ENCODE peak calls at places on chromosomes 12 and 14, in ten cellular contexts. I is right atrium auricular region; G is dorsolateral prefrontal cortex; X is GM23338; V is IMR-90; R is cardiac fibroblast; C is ovary; F is AG04450; H is sigmoid colon; Y is CD8-positive, alpha-beta memory T cell. S is an unnamed sample.

GRCh38 chr12:130335517-130336392 is 1.9 kb upstream of the PIWIL1 start:
- DNase-seq in I (no peak), G (no peak), X (peak), V (peak), R (peak), C (no peak), F (no peak), H (no peak), Y (no peak), S (no peak)

GRCh38 chr14:74401504-74402241 is 24.3 kb downstream of the SYNDIG1L start:
- DNase-seq in I (no peak), G (no peak), X (peak), V (no peak), R (no peak), C (no peak), F (no peak), H (no peak), Y (peak), S (no peak)

GRCh38 chr12:75660805-75661404 is 149.5 kb upstream of the KRR1 start:
- DNase-seq in I (no peak), G (no peak), X (no peak), V (peak), R (peak), C (no peak), F (no peak), H (no peak), Y (no peak), S (no peak)

GRCh38 chr12:78880078-78880477 is 15.5 kb downstream of the SYT1 start:
- DNase-seq in I (no peak), G (no peak), X (peak), V (peak), R (peak), C (no peak), F (no peak), H (no peak), Y (no peak), S (no peak)

GRCh38 chr12:100793182-100793581 is 1.4 kb upstream of the ANO4 start:
- DNase-seq in I (no peak), G (no peak), X (no peak), V (peak), R (peak), C (no peak), F (no peak), H (no peak), Y (no peak), S (no peak)

GRCh38 chr14:90445011-90445410 is 48.2 kb downstream of the CALM1 start:
- DNase-seq in I (no peak), G (no peak), X (peak), V (no peak), R (no peak), C (no peak), F (no peak), H (no peak), Y (no peak), S (no peak)

GRCh38 chr12:128009108-128009507 is 257.9 kb upstream of the TMEM132C start:
- DNase-seq in I (no peak), G (no peak), X (peak), V (no peak), R (no peak), C (no peak), F (no peak), H (no peak), Y (no peak), S (no peak)

GRCh38 chr14:61197416-61197815 is 83.7 kb downstream of the TMEM30B start:
- DNase-seq in I (no peak), G (no peak), X (no peak), V (no peak), R (no peak), C (no peak), F (no peak), H (no peak), Y (no peak), S (no peak)

GRCh38 chr14:56953884-56954283 is 143.6 kb upstream of the OTX2 start:
- DNase-seq in I (no peak), G (no peak), X (peak), V (no peak), R (no peak), C (no peak), F (no peak), H (no peak), Y (no peak), S (no peak)

GRCh38 chr14:71487941-71488340 is 444.3 kb upstream of the RGS6 start:
- DNase-seq in I (no peak), G (no peak), X (no peak), V (peak), R (peak), C (no peak), F (no peak), H (no peak), Y (no peak), S (no peak)

GRCh38 chr12:49347307-49348237 is 884 bp downstream of the DNAJC22 start:
- DNase-seq in I (peak), G (peak), X (peak), V (peak), R (peak), C (peak), F (peak), H (peak), Y (peak), S (peak)

GRCh38 chr12:63066782-63067181 is 84.2 kb downstream of the AVPR1A start:
- DNase-seq in I (no peak), G (no peak), X (peak), V (no peak), R (no peak), C (no peak), F (no peak), H (no peak), Y (no peak), S (no peak)

GRCh38 chr12:510071-510825 is 50.5 kb downstream of the B4GALNT3 start:
- DNase-seq in I (no peak), G (no peak), X (peak), V (no peak), R (no peak), C (no peak), F (no peak), H (no peak), Y (no peak), S (no peak)

GRCh38 chr12:95396849-95397498 is 77.0 kb upstream of the METAP2 start:
- DNase-seq in I (no peak), G (no peak), X (no peak), V (peak), R (peak), C (no peak), F (no peak), H (no peak), Y (no peak), S (no peak)

GRCh38 chr14:24260026-24260779 is 2.8 kb downstream of the TGM1 start:
- DNase-seq in I (no peak), G (no peak), X (no peak), V (no peak), R (no peak), C (no peak), F (no peak), H (no peak), Y (no peak), S (no peak)

GRCh38 chr14:37709419-37710195 is 114.2 kb downstream of the TTC6 start:
- DNase-seq in I (no peak), G (no peak), X (peak), V (peak), R (peak), C (no peak), F (no peak), H (no peak), Y (no peak), S (no peak)

GRCh38 chr12:95733156-95733825 is 57.3 kb downstream of the NTN4 start:
- DNase-seq in I (no peak), G (no peak), X (no peak), V (peak), R (peak), C (no peak), F (peak), H (no peak), Y (no peak), S (no peak)

GRCh38 chr14:104392001-104392395 is 187.6 kb upstream of the C14orf180 start:
- DNase-seq in I (peak), G (no peak), X (no peak), V (no peak), R (no peak), C (no peak), F (no peak), H (peak), Y (no peak), S (no peak)

GRCh38 chr12:71947645-71948105 is 9.0 kb downstream of the TPH2 start:
- DNase-seq in I (no peak), G (no peak), X (peak), V (peak), R (peak), C (no peak), F (peak), H (no peak), Y (no peak), S (no peak)

GRCh38 chr12:121287267-121287954 is 9.1 kb downstream of the CAMKK2 start:
- DNase-seq in I (no peak), G (no peak), X (no peak), V (peak), R (peak), C (no peak), F (peak), H (no peak), Y (no peak), S (no peak)

GRCh38 chr12:49972641-49973360 is at the start of gene AQP6:
- DNase-seq in I (no peak), G (no peak), X (no peak), V (no peak), R (no peak), C (no peak), F (no peak), H (peak), Y (no peak), S (no peak)

GRCh38 chr12:50224026-50224692 is 57.0 kb upstream of the CERS5 start:
- DNase-seq in I (no peak), G (no peak), X (peak), V (peak), R (peak), C (no peak), F (no peak), H (no peak), Y (peak), S (no peak)

GRCh38 chr14:58428011-58428807 is 690 bp downstream of the KIAA0586 start:
- DNase-seq in I (no peak), G (no peak), X (peak), V (peak), R (peak), C (no peak), F (no peak), H (no peak), Y (peak), S (no peak)

GRCh38 chr14:101774006-101774755 is 12.7 kb downstream of the PPP2R5C start:
- DNase-seq in I (no peak), G (no peak), X (no peak), V (no peak), R (no peak), C (no peak), F (no peak), H (no peak), Y (no peak), S (no peak)

GRCh38 chr12:88775742-88776151 is 195.5 kb upstream of the KITLG start:
- DNase-seq in I (no peak), G (no peak), X (no peak), V (no peak), R (no peak), C (no peak), F (no peak), H (no peak), Y (no peak), S (no peak)

GRCh38 chr12:63499567-63499966 is 168.7 kb downstream of the DPY19L2 start:
- DNase-seq in I (no peak), G (no peak), X (no peak), V (no peak), R (no peak), C (no peak), F (no peak), H (no peak), Y (no peak), S (no peak)

GRCh38 chr12:76799362-76799761 is 35.4 kb downstream of the ZDHHC17 start:
- DNase-seq in I (no peak), G (no peak), X (no peak), V (no peak), R (no peak), C (no peak), F (no peak), H (no peak), Y (no peak), S (no peak)

GRCh38 chr14:99425272-99425681 is 55.4 kb downstream of the SETD3 start:
- DNase-seq in I (no peak), G (no peak), X (no peak), V (no peak), R (no peak), C (no peak), F (no peak), H (no peak), Y (no peak), S (no peak)

DNA sequence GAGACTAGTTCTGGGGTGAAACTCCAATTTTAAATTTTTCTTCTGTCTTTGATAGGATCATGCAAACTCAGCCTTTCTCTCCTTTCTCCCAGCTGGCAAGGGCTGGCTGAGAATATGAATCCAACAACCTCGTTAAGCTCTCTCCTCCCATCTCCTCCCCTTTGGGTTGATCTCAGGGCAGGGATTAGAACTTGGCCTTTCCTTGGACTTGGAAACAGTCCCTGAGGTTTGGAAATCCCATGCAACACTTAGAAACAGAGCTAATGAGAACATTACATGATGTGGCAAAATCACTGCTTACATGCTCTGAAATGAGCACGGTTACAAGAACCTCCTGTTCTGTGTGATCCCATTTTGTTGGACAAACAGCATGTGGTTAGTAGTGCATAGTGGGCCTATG is 31.6 kb downstream of the ACACB start:
- DNase-seq in I (peak), G (no peak), X (no peak), V (no peak), R (peak), C (peak), F (no peak), H (peak), Y (no peak), S (no peak)
- H3K4me3 ChIP-seq in I (no peak), G (no peak), X (no peak), V (no peak), R (no peak), C (no peak), F (no peak), H (no peak), Y (no peak), S (no peak)

GRCh38 chr12:32874926-32875325 is 21.7 kb downstream of the PKP2 start:
- DNase-seq in I (no peak), G (no peak), X (no peak), V (no peak), R (no peak), C (no peak), F (no peak), H (no peak), Y (no peak), S (no peak)
- H3K4me3 ChIP-seq in I (no peak), G (no peak), X (no peak), V (no peak), R (no peak), C (no peak), F (no peak), H (no peak), Y (no peak), S (no peak)

GRCh38 chr14:69400154-69400553 is 1.7 kb downstream of the SLC39A9 start:
- DNase-seq in I (no peak), G (no peak), X (no peak), V (no peak), R (no peak), C (no peak), F (no peak), H (no peak), Y (no peak), S (no peak)
- H3K4me3 ChIP-seq in I (peak), G (peak), X (peak), V (peak), R (peak), C (peak), F (peak), H (no peak), Y (peak), S (peak)

DNA sequence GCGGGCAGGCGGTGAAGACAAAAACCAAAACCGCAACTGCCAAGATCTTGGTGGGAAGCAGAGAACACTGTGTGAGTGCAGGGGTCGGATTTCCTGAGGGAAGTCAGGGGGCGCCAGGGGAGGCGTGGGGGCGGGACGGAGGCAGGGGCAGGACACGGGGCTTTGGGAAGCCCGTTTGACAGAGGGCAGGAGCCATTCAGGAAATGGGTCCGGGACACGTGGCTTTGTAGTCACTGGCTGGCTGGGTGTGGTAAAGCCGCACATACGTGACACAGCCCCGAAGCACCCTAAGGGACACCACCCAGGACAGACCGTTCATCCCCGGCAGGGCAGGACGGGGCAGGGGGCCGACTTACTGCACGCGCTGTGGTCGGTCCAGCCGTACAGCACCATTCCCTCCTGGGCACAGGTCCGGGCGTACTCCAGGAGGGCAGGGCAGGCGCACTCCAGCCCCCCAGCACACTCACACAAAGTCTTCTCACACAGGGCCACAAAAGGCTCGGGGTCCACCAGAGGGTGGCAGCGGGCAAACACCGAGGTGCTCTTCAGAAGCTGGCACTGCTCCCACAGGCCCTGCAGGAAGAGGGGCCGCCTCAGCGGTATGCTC is 49.4 kb downstream of the VWF start:
- DNase-seq in I (peak), G (no peak), X (peak), V (no peak), R (no peak), C (no peak), F (no peak), H (no peak), Y (no peak), S (no peak)
- H3K4me3 ChIP-seq in I (peak), G (no peak), X (no peak), V (no peak), R (peak), C (no peak), F (no peak), H (peak), Y (peak), S (peak)

GRCh38 chr14:51845811-51846210 is 14.6 kb upstream of the GNG2 start:
- DNase-seq in I (no peak), G (no peak), X (no peak), V (no peak), R (peak), C (no peak), F (no peak), H (no peak), Y (no peak), S (no peak)

GRCh38 chr14:51849095-51849494 is 11.3 kb upstream of the GNG2 start:
- DNase-seq in I (no peak), G (no peak), X (no peak), V (peak), R (peak), C (no peak), F (no peak), H (no peak), Y (no peak), S (no peak)

GRCh38 chr14:51847489-51847796 is 13.0 kb upstream of the GNG2 start:
- DNase-seq in I (no peak), G (no peak), X (no peak), V (no peak), R (no peak), C (no peak), F (no peak), H (no peak), Y (no peak), S (no peak)

GRCh38 chr14:51848120-51848519 is 12.3 kb upstream of the GNG2 start:
- DNase-seq in I (no peak), G (no peak), X (no peak), V (no peak), R (peak), C (no peak), F (no peak), H (no peak), Y (no peak), S (no peak)

GRCh38 chr14:51846631-51847488 is 13.6 kb upstream of the GNG2 start:
- DNase-seq in I (no peak), G (no peak), X (peak), V (peak), R (peak), C (no peak), F (no peak), H (peak), Y (peak), S (no peak)
- H3K4me3 ChIP-seq in I (peak), G (peak), X (peak), V (no peak), R (no peak), C (no peak), F (no peak), H (peak), Y (peak), S (no peak)

S was measured in vagina.